ENCODE peak calls at places on chromosomes 11 and 22, in four cellular contexts. U, D, H and Q are unnamed samples.

GRCh38 chr11:1815751-1816150 is 19.0 kb upstream of the SYT8 start:
- DNase-seq in U (no peak), D (no peak), H (no peak), Q (no peak)

GRCh38 chr11:8870461-8871282 is 40.3 kb upstream of the AKIP1 start:
- DNase-seq in U (peak), D (peak), H (no peak), Q (no peak)

GRCh38 chr22:26845016-26845728 is 187.8 kb downstream of the MIAT start:
- DNase-seq in U (no peak), D (no peak), H (no peak), Q (no peak)

GRCh38 chr11:127115844-127116243 is 115.3 kb upstream of the KIRREL3 start:
- DNase-seq in U (no peak), D (no peak), H (no peak), Q (no peak)

GRCh38 chr11:119532551-119532950 is 109.6 kb upstream of the THY1 start:
- DNase-seq in U (no peak), D (no peak), H (peak), Q (no peak)

GRCh38 chr11:18707811-18708340 is 9.3 kb downstream of the TMEM86A start:
- DNase-seq in U (no peak), D (no peak), H (peak), Q (no peak)

GRCh38 chr11:64103377-64103985 is 62.4 kb downstream of the MACROD1 start:
- DNase-seq in U (no peak), D (no peak), H (no peak), Q (no peak)

GRCh38 chr11:72075109-72075508 is 5.2 kb downstream of the NUMA1 start:
- DNase-seq in U (no peak), D (no peak), H (no peak), Q (no peak)

GRCh38 chr11:69438286-69438920 is 43.1 kb upstream of the LINC01488 start:
- DNase-seq in U (no peak), D (no peak), H (no peak), Q (no peak)

GRCh38 chr11:117696489-117696888 is 100.5 kb downstream of the DSCAML1 start:
- DNase-seq in U (no peak), D (no peak), H (no peak), Q (no peak)

GRCh38 chr11:76237914-76238313 is 31.6 kb upstream of the WNT11 start:
- DNase-seq in U (peak), D (no peak), H (no peak), Q (no peak)

GRCh38 chr11:60840711-60841430 is 1.0 kb upstream of the CCDC86 start:
- DNase-seq in U (peak), D (peak), H (no peak), Q (no peak)

GRCh38 chr11:89529619-89530018 is 38.4 kb upstream of the NOX4 start:
- DNase-seq in U (no peak), D (no peak), H (no peak), Q (no peak)

GRCh38 chr11:100680070-100680469 is 7.0 kb upstream of the ARHGAP42 start:
- DNase-seq in U (no peak), D (no peak), H (no peak), Q (no peak)

GRCh38 chr11:7546324-7546791 is 32.6 kb downstream of the PPFIBP2 start:
- DNase-seq in U (peak), D (no peak), H (no peak), Q (no peak)

GRCh38 chr11:111148116-111148515 is 97.4 kb upstream of the POU2AF2 start:
- DNase-seq in U (peak), D (no peak), H (no peak), Q (no peak)

GRCh38 chr11:827146-827860 is 416 bp upstream of the CRACR2B start:
- DNase-seq in U (no peak), D (no peak), H (no peak), Q (no peak)

GRCh38 chr22:23913306-23913660 is 19.1 kb downstream of the MIF start:
- DNase-seq in U (no peak), D (no peak), H (no peak), Q (no peak)

GRCh38 chr11:92226331-92227232 is 2.0 kb downstream of the FAT3 start:
- DNase-seq in U (no peak), D (no peak), H (no peak), Q (no peak)

GRCh38 chr11:34656062-34656720 is 35.3 kb downstream of the EHF start:
- DNase-seq in U (peak), D (no peak), H (no peak), Q (no peak)

GRCh38 chr11:112961146-112961668 is at the start of gene NCAM1:
- DNase-seq in U (peak), D (peak), H (no peak), Q (peak)

GRCh38 chr11:69392104-69392653 is 89.3 kb upstream of the LINC01488 start:
- DNase-seq in U (no peak), D (no peak), H (peak), Q (no peak)

GRCh38 chr11:120511804-120512726 is 517 bp downstream of the GRIK4 start:
- DNase-seq in U (no peak), D (no peak), H (no peak), Q (no peak)

GRCh38 chr11:63767415-63768231 is 952 bp downstream of the ZFTA start:
- DNase-seq in U (peak), D (peak), H (no peak), Q (peak)

GRCh38 chr11:41404109-41404508 is 55.3 kb downstream of the LRRC4C start:
- DNase-seq in U (no peak), D (no peak), H (no peak), Q (no peak)

GRCh38 chr11:104094576-104094975 is 58.1 kb downstream of the DDI1 start:
- DNase-seq in U (peak), D (no peak), H (no peak), Q (no peak)

GRCh38 chr11:94959179-94959578 is 14.2 kb downstream of the CWC15 start:
- DNase-seq in U (no peak), D (no peak), H (no peak), Q (no peak)

GRCh38 chr22:50140615-50141014 is 29.9 kb upstream of the PANX2 start:
- DNase-seq in U (no peak), D (no peak), H (no peak), Q (no peak)

GRCh38 chr11:43937434-43938411 is 4.7 kb upstream of the C11orf96 start:
- DNase-seq in U (peak), D (no peak), H (no peak), Q (no peak)

GRCh38 chr11:17750817-17751165 is 16.2 kb downstream of the KCNC1 start:
- DNase-seq in U (no peak), D (no peak), H (no peak), Q (no peak)

GRCh38 chr11:112579282-112579681 is 318.6 kb upstream of the PLET1 start:
- DNase-seq in U (no peak), D (no peak), H (no peak), Q (peak)

GRCh38 chr11:7570938-7571337 is 57.1 kb downstream of the PPFIBP2 start:
- DNase-seq in U (no peak), D (no peak), H (no peak), Q (no peak)

GRCh38 chr11:57476883-57477506 is 16.7 kb downstream of the RTN4RL2 start:
- DNase-seq in U (peak), D (no peak), H (no peak), Q (no peak)

GRCh38 chr22:30555282-30556210 is 9.0 kb upstream of the SEC14L6 start:
- DNase-seq in U (no peak), D (no peak), H (no peak), Q (no peak)

GRCh38 chr11:27913650-27914049 is 194.3 kb downstream of the KIF18A start:
- DNase-seq in U (peak), D (no peak), H (no peak), Q (no peak)

GRCh38 chr22:20506543-20507252 is 712 bp upstream of the MED15 start:
- DNase-seq in U (no peak), D (no peak), H (no peak), Q (no peak)
- H3K27ac ChIP-seq in U (peak), D (peak), H (peak), Q (peak)

GRCh38 chr11:45855308-45855707 is 8.0 kb downstream of the CRY2 start:
- DNase-seq in U (no peak), D (no peak), H (no peak), Q (no peak)
- H3K27ac ChIP-seq in U (no peak), D (peak), H (peak), Q (peak)

GRCh38 chr11:58562375-58562800 is 13.3 kb downstream of the LPXN start:
- DNase-seq in U (no peak), D (no peak), H (no peak), Q (no peak)
- H3K27ac ChIP-seq in U (no peak), D (no peak), H (no peak), Q (no peak)

DNA sequence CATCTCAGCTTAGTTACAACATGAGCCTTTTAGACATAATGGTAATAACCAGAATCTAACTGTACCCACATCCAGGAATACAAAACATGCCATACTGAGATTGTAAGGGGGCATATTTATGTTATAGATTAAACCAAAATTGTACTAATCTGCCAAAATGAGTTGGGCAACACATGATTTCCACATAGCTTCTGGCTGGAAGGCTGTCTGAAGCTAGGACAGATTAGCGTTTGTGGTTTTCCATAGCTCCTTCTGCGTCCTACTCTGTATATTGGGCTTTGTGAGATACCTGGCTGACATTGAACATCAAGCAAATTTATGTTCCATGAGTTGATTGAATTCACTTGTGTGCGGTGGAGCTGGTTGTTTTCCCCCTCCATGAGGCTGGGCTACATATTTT is 115.1 kb downstream of the C11orf91 start:
- DNase-seq in U (no peak), D (no peak), H (no peak), Q (no peak)
- H3K27ac ChIP-seq in U (no peak), D (no peak), H (no peak), Q (no peak)

DNA sequence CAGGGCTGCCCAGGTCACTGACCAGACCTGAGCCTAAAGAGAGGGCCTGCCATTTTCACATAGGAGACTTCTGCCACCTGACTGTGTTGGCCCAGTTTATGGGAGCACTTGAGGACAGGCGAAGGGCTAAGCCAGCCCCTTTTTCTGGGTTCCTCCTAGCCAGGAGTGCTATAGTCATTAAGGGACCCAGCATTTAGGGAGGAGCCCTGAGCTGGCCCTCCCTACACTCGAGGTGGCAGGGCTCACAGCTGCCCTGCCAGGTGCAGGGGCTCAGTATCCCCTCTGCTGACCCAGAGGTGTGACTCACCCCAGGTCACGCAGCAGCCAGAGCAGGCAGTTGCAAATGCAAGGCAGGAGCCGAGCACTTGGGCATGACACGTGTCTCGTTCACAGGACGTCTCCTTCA is 86.3 kb upstream of the CRYBB3 start:
- DNase-seq in U (no peak), D (no peak), H (no peak), Q (no peak)
- H3K27ac ChIP-seq in U (no peak), D (peak), H (peak), Q (peak)

DNA sequence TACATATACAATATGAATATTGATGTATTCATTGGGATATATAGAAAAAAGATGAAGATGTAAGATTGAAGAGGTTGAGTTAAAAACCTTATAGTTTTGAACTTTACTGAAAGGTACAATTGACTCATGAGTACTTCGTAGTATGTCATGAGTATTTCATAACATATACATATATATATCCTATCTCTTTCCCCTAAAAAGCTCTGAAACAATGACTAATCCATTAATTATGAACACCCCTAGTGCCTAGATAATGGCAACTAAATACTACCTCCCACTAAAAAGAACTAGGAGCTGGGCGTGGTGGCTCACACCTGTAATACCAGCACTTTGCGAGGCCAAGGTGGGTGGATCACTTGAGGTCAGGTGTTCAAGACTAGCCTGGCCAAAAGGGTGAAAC is 31.5 kb downstream of the SLC35F2 start:
- DNase-seq in U (no peak), D (no peak), H (no peak), Q (no peak)
- H3K27ac ChIP-seq in U (no peak), D (no peak), H (no peak), Q (no peak)

GRCh38 chr11:77593883-77594282 is 4.1 kb downstream of the AQP11 start:
- DNase-seq in U (no peak), D (no peak), H (no peak), Q (no peak)

GRCh38 chr11:77592727-77593126 is 3.0 kb downstream of the AQP11 start:
- DNase-seq in U (no peak), D (no peak), H (no peak), Q (no peak)

GRCh38 chr11:77589181-77589520 is 602 bp upstream of the AQP11 start:
- DNase-seq in U (no peak), D (no peak), H (no peak), Q (no peak)

GRCh38 chr11:77589521-77590193 is at the start of gene AQP11:
- DNase-seq in U (peak), D (peak), H (peak), Q (no peak)

GRCh38 chr11:77590194-77590591 is 440 bp downstream of the AQP11 start:
- DNase-seq in U (peak), D (no peak), H (no peak), Q (no peak)
- H3K27ac ChIP-seq in U (no peak), D (peak), H (peak), Q (peak)

GRCh38 chr22:44025171-44026065 is 1.3 kb downstream of the PARVB start:
- DNase-seq in U (no peak), D (no peak), H (no peak), Q (no peak)
- H3K27ac ChIP-seq in U (no peak), D (peak), H (peak), Q (peak)

GRCh38 chr22:37636186-37636948 is 3.1 kb upstream of the SH3BP1 start:
- DNase-seq in U (peak), D (no peak), H (no peak), Q (no peak)
- H3K27ac ChIP-seq in U (peak), D (no peak), H (peak), Q (peak)